ENCODE peak calls at places on chromosomes 12 and 14, in four cellular contexts. T is breast epithelium, M is SK-N-SH, H is neural progenitor cell. U is an unnamed sample. For H3K9me3 and H3K4me1, the result is how much of the 10 kb centered on the place peaks cover.

GRCh38 chr12:95443458-95443857 is 30.5 kb upstream of the METAP2 start:
- DNase-seq in T (no peak), H (peak), M (no peak), U (no peak)

GRCh38 chr12:117148642-117149041 is 41.6 kb downstream of the FBXO21 start:
- DNase-seq in T (no peak), M (no peak), H (no peak), U (no peak)

GRCh38 chr12:12901158-12901791 is 9.9 kb downstream of the GPRC5A start:
- DNase-seq in H (peak), M (no peak), T (no peak), U (peak)

GRCh38 chr12:14846042-14846587 is 2.8 kb upstream of the ART4 start:
- DNase-seq in T (no peak), H (no peak), M (no peak), U (no peak)

GRCh38 chr12:77742631-77743030 is 88.1 kb upstream of the NAV3 start:
- DNase-seq in H (no peak), T (no peak), M (no peak), U (no peak)

GRCh38 chr12:65464930-65465329 is 186.4 kb downstream of the MSRB3 start:
- DNase-seq in T (no peak), M (no peak), H (no peak), U (no peak)

GRCh38 chr14:24959791-24960331 is 90.1 kb downstream of the STXBP6 start:
- DNase-seq in M (no peak), H (no peak), T (no peak), U (no peak)

GRCh38 chr14:69398818-69399210 is 322 bp downstream of the SLC39A9 start:
- DNase-seq in H (no peak), T (no peak), M (no peak), U (no peak)

GRCh38 chr12:123050331-123050809 is 69.9 kb downstream of the ARL6IP4 start:
- DNase-seq in M (no peak), H (no peak), T (no peak), U (no peak)

GRCh38 chr14:89442280-89442679 is 25.2 kb upstream of the FOXN3 start:
- DNase-seq in T (no peak), H (no peak), M (no peak), U (peak)

GRCh38 chr12:65685514-65685913 is 138.8 kb upstream of the HMGA2 start:
- DNase-seq in T (no peak), M (peak), H (no peak), U (no peak)

GRCh38 chr12:77488041-77488620 is 342.6 kb upstream of the NAV3 start:
- DNase-seq in T (no peak), M (no peak), H (no peak), U (no peak)

GRCh38 chr14:92549853-92550244 is 36.3 kb downstream of the RIN3 start:
- DNase-seq in M (no peak), H (no peak), T (no peak), U (peak)

GRCh38 chr12:26661399-26661798 is 171.6 kb downstream of the ITPR2 start:
- DNase-seq in M (no peak), T (no peak), H (no peak), U (no peak)

GRCh38 chr12:16658699-16659098 is 52.7 kb upstream of the LMO3 start:
- DNase-seq in H (no peak), M (no peak), T (no peak), U (no peak)

GRCh38 chr14:60315591-60315990 is 66.6 kb downstream of the PPM1A start:
- DNase-seq in T (no peak), H (peak), M (no peak), U (no peak)

GRCh38 chr12:3655331-3655900 is 97.5 kb downstream of the CRACR2A start:
- DNase-seq in T (no peak), M (peak), H (peak), U (no peak)

GRCh38 chr12:92363295-92364146 is 217.9 kb upstream of the BTG1 start:
- DNase-seq in T (no peak), H (no peak), M (peak), U (no peak)

GRCh38 chr14:72594099-72594901 is 299.6 kb downstream of the DPF3 start:
- DNase-seq in H (no peak), T (no peak), M (no peak), U (no peak)

GRCh38 chr12:106871477-106871876 is 84.2 kb upstream of the TMEM263 start:
- DNase-seq in M (no peak), H (peak), T (no peak), U (no peak)

GRCh38 chr12:4116251-4117111 is 157.1 kb upstream of the CCND2 start:
- DNase-seq in T (no peak), M (no peak), H (peak), U (no peak)

GRCh38 chr14:76706811-76707210 is 54.5 kb upstream of the VASH1 start:
- DNase-seq in H (no peak), M (no peak), T (no peak), U (no peak)

GRCh38 chr12:31890295-31891285 is 68.6 kb upstream of the RESF1 start:
- DNase-seq in M (no peak), T (no peak), H (no peak), U (no peak)

GRCh38 chr14:65268594-65268993 is 143.9 kb upstream of the FUT8 start:
- DNase-seq in M (no peak), H (no peak), T (no peak), U (no peak)

GRCh38 chr12:70581199-70581598 is 56.0 kb downstream of the PTPRB start:
- DNase-seq in M (no peak), T (no peak), H (no peak), U (no peak)

GRCh38 chr14:95510804-95511203 is 5.6 kb downstream of the SYNE3 start:
- DNase-seq in M (no peak), H (peak), T (no peak), U (no peak)

GRCh38 chr12:46699986-46700385 is 125.8 kb downstream of the SLC38A4 start:
- DNase-seq in M (no peak), H (no peak), T (no peak), U (no peak)

GRCh38 chr12:122336015-122336946 is 70.0 kb upstream of the VPS33A start:
- DNase-seq in H (peak), M (peak), T (no peak), U (no peak)

GRCh38 chr14:91214306-91214705 is 30.2 kb downstream of the GPR68 start:
- DNase-seq in M (no peak), T (no peak), H (no peak), U (no peak)

GRCh38 chr14:20846560-20846959 is 43.9 kb upstream of the RNASE1 start:
- DNase-seq in M (no peak), H (no peak), T (no peak), U (no peak)

GRCh38 chr12:9149372-9149771 is 33.7 kb upstream of the A2M start:
- DNase-seq in H (no peak), M (no peak), T (no peak), U (no peak)

GRCh38 chr12:46503637-46504036 is 131.1 kb upstream of the SLC38A2 start:
- DNase-seq in T (no peak), H (no peak), M (no peak), U (no peak)

GRCh38 chr14:96081224-96081623 is 42.1 kb downstream of the C14orf132 start:
- DNase-seq in H (no peak), M (no peak), T (no peak), U (no peak)

GRCh38 chr14:75184447-75184846 is 8.0 kb upstream of the TMED10 start:
- DNase-seq in M (no peak), T (no peak), H (no peak), U (no peak)
- H3K27ac ChIP-seq in M (peak), T (peak), H (no peak), U (peak)

DNA sequence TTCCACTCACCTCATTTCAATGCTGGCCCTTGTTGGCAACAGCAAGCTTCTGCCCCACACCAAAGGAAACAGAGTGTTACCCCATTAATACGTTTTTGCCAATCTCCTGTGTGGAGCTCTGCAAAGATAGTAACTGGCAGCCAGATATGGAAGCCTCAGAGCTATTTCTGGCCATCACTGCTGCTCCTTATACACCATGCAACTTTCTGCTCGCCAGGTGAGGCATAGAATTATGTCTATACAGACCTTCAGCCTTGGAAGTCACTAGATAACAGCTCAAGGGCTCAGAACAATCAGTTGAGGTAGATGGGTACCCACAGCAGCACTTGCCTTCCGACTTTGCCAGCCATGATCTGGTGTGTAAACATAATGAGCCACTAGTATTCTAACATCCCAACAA is 214.8 kb upstream of the ALG10B start:
- DNase-seq in H (no peak), M (no peak), T (no peak), U (no peak)
- H3K9me3 ChIP-seq in H (under half), M (under half), T (under half), U (under half)

GRCh38 chr12:6234906-6235305 is 34.7 kb downstream of the CD9 start:
- DNase-seq in T (no peak), H (no peak), M (no peak), U (no peak)

GRCh38 chr12:6237830-6238229 is 37.6 kb downstream of the CD9 start:
- DNase-seq in H (no peak), T (no peak), M (no peak), U (no peak)

GRCh38 chr12:6235499-6235898 is 35.3 kb downstream of the CD9 start:
- DNase-seq in H (no peak), M (no peak), T (peak), U (no peak)

GRCh38 chr12:6235906-6236640 is 35.9 kb downstream of the CD9 start:
- DNase-seq in M (no peak), H (no peak), T (no peak), U (no peak)

GRCh38 chr12:6236641-6236940 is 36.4 kb downstream of the CD9 start:
- DNase-seq in T (no peak), M (no peak), H (no peak), U (no peak)
- H3K4me1 ChIP-seq in T (under half), M (under half), H (under half), U (under half)

DNA sequence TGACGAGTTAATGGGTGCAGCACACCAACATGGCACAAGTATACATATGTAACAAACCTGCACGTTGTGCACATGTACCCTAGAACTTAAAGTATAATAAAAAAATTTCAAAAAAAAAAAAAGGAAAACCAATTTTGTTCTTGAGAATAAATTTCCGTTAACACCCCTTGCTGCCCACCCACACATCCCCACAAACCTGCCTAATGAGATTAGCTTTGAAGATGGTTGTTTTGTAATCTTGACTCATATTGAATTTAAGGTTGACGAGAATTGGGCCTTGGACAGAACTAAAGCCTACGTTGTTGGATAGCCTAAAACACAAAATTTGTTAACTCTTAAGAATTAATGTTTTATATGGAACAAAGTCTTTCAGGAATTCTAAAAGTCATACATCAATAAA is 52.9 kb downstream of the SYT1 start:
- DNase-seq in T (no peak), H (no peak), M (no peak), U (no peak)
- H3K27ac ChIP-seq in T (no peak), H (no peak), M (peak), U (no peak)